ENCODE peak calls at places on chromosomes 12 and 14, in seven cellular contexts. J is osteoblast, F is colonic mucosa, T is PC-3, W is psoas muscle, R is GM12878, N is brain microvascular endothelial cell. Q is an unnamed sample.

GRCh38 chr12:47811581-47812484 is 7.9 kb downstream of the HDAC7 start:
- DNase-seq in J (peak; percentile 95), T (no peak), W (peak; percentile 83), R (no peak), F (no peak), N (peak; percentile 67), Q (no peak)

GRCh38 chr12:110906088-110906487 is 14.3 kb downstream of the MYL2 start:
- DNase-seq in T (peak; percentile 24), J (peak; percentile 11), R (peak; percentile 51), W (no peak), N (no peak), F (no peak), Q (no peak)

GRCh38 chr12:86193931-86194330 is 62.3 kb downstream of the MGAT4C start:
- DNase-seq in T (peak; percentile 43), N (no peak), J (no peak), W (no peak), R (no peak), F (no peak), Q (no peak)

GRCh38 chr12:12776261-12776660 is 9.2 kb upstream of the APOLD1 start:
- DNase-seq in W (no peak), J (no peak), F (peak; percentile 71), T (peak; percentile 72), N (no peak), R (no peak), Q (no peak)

GRCh38 chr14:101475468-101476257 is 85.6 kb upstream of the DIO3 start:
- DNase-seq in N (peak; percentile 26), R (no peak), J (peak; percentile 98), W (no peak), F (peak; percentile 29), T (peak; percentile 88), Q (peak; percentile 40)

GRCh38 chr12:112858776-112859175 is 48.0 kb upstream of the OAS1 start:
- DNase-seq in F (no peak), T (peak; percentile 52), J (no peak), N (no peak), W (no peak), R (no peak), Q (no peak)

GRCh38 chr14:26191123-26191522 is 406.7 kb downstream of the NOVA1 start:
- DNase-seq in R (no peak), F (no peak), W (no peak), T (peak; percentile 25), N (no peak), J (no peak), Q (no peak)

GRCh38 chr12:77746108-77746507 is 84.6 kb upstream of the NAV3 start:
- DNase-seq in F (no peak), N (peak; percentile 41), R (peak; percentile 83), T (no peak), J (no peak), W (no peak), Q (no peak)

GRCh38 chr12:92784356-92784755 is 81.6 kb downstream of the PLEKHG7 start:
- DNase-seq in W (no peak), N (no peak), J (no peak), T (no peak), F (no peak), R (no peak), Q (no peak)

GRCh38 chr12:98656289-98657101 is 11.4 kb downstream of the APAF1 start:
- DNase-seq in R (no peak), N (no peak), W (no peak), J (peak; percentile 59), F (no peak), T (no peak), Q (no peak)

GRCh38 chr14:64673329-64673728 is 30.9 kb upstream of the PLEKHG3 start:
- DNase-seq in T (no peak), J (no peak), W (no peak), F (no peak), N (no peak), R (no peak), Q (no peak)

GRCh38 chr14:23034498-23035302 is at the start of gene PSMB5:
- DNase-seq in T (peak; percentile 95), J (peak; percentile 96), F (peak; percentile 91), R (peak; percentile 98), N (peak; percentile 95), W (peak; percentile 94), Q (peak; percentile 89)

DNA sequence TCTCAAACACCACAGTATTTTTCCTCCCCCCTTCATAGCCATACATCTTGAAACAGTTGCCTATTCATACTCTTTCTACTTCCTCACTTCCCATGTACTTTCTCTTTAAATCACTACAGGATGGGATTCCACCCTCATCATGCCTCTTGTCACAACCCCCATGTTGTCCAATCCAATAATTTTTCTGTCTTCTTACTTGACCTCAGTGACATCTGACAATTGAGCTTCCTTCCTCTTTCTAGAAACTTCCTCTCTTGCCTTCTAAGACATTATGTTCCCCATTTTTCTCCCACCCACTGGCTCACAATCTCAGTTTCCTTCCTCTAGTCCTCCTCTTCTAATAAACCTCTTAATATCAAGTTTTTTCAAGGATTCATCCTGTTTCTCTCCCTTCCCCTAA is 5.3 kb downstream of the C2CD5 start:
- DNase-seq in N (no peak), W (no peak), T (no peak), R (no peak), J (no peak), F (no peak), Q (no peak)
- H3K4me3 ChIP-seq in N (no peak overlapping the region), W (no peak overlapping the region), T (no peak overlapping the region), R (no peak overlapping the region), J (no peak overlapping the region), F (no peak overlapping the region), Q (no peak overlapping the region)

GRCh38 chr14:69906201-69906600 is 27.0 kb downstream of the SMOC1 start:
- DNase-seq in W (no peak), J (no peak), F (no peak), N (no peak), T (no peak), R (no peak), Q (no peak)

GRCh38 chr14:69909831-69910550 is 30.8 kb downstream of the SMOC1 start:
- DNase-seq in F (no peak), N (no peak), J (no peak), R (no peak), T (no peak), W (no peak), Q (no peak)

GRCh38 chr14:69916396-69916795 is 37.2 kb downstream of the SMOC1 start:
- DNase-seq in W (no peak), F (no peak), R (no peak), N (no peak), J (no peak), T (no peak), Q (no peak)

GRCh38 chr14:69913686-69914085 is 34.5 kb downstream of the SMOC1 start:
- DNase-seq in N (no peak), W (no peak), T (no peak), R (no peak), J (no peak), F (no peak), Q (no peak)

DNA sequence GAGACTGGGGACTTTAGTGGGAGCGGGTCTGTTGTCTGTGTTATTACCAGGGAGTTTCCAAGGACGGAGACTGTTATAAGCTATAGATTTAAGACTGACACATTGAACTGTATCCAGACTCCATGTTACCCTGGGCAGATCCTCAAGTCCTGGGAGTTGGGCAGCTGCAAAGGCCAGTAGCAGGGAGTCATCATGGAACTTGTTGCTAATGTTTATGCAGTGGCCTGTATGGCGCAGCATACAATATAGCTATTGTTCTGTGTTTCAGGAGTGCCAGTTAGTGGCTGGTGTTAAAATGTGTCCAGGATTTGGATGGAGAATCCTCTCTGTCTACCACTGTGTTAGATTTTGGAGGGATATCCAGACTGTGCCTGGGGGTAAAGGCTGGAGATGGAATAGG is 31.7 kb downstream of the SMOC1 start:
- DNase-seq in F (no peak), N (no peak), R (no peak), T (no peak), W (no peak), J (no peak), Q (no peak)
- H3K27ac ChIP-seq in F (no peak overlapping the region), N (no peak overlapping the region), R (no peak overlapping the region), T (no peak overlapping the region), W (no peak overlapping the region), J (no peak overlapping the region), Q (no peak overlapping the region)

GRCh38 chr14:94180655-94181271 is 6.6 kb downstream of the PPP4R4 start:
- DNase-seq in R (peak; percentile 20), W (no peak), J (no peak), F (no peak), T (peak; percentile 58), N (peak; percentile 15), Q (no peak)
- H3K27me3 ChIP-seq in R (no peaks in the 10 kb centered on the region), W (peaks cover 27% of the 10 kb centered on the region), J (peaks cover 35% of the 10 kb centered on the region), F (peaks cover 13% of the 10 kb centered on the region), T (peaks cover 39% of the 10 kb centered on the region), N (peaks cover 24% of the 10 kb centered on the region), Q (no peaks in the 10 kb centered on the region)

GRCh38 chr12:7089196-7089871 is 2.9 kb downstream of the C1R start:
- DNase-seq in F (no peak), W (peak; percentile 54), N (no peak), J (no peak), T (no peak), R (no peak), Q (no peak)

GRCh38 chr12:7092229-7092985 is at the start of gene C1R:
- DNase-seq in R (no peak), T (peak; percentile 63), N (peak; percentile 57), J (peak; percentile 96), F (peak; percentile 80), W (peak; percentile 89), Q (peak; percentile 86)

GRCh38 chr12:7091660-7092228 is 501 bp downstream of the C1R start:
- DNase-seq in W (peak; percentile 69), R (no peak), N (no peak), J (peak; percentile 62), F (peak; percentile 31), T (no peak), Q (peak; percentile 90)

GRCh38 chr12:7091171-7091570 is 1.1 kb downstream of the C1R start:
- DNase-seq in J (peak; percentile 41), R (no peak), T (no peak), F (no peak), N (no peak), W (peak; percentile 42), Q (no peak)

DNA sequence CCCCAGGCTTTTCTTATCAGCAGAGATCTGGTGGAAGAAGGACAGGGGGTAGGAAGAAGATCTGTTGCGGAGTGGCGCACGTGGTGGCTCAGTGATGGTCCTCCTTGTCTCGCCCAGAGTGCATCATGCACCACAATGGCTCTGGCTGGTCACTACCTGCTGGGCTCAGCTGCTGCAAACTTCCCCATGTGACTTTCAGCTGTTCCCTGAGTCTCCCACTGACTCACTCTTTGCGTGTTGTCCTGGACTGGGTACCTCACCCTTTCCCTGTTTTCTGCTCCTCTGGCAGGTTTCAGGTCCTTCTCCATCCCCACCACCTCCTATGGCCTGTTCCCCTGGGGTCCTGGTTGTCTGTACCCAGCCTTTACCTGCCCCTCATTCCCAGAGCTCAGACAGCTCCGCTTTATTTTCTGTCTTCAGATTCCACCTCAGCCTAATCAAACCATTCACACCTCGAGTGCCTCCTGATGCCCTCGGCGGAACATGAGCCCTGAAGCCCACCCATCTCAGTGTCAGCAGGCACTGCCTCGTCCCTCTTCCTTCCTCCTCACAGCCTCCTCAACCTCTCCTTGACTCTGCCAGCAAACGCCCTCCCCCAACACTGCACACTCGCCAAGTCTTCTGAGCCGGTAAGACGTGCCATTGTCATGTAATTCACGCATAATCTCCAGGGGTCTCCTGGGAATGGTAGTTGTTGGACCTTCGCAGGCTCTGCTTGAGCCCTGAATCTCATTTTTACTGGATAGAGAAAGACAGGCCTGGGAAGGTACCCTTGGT is 1.8 kb downstream of the C1R start:
- DNase-seq in R (no peak), T (no peak), F (no peak), J (peak; percentile 58), W (peak; percentile 47), N (no peak), Q (peak; percentile 41)
- H3K4me3 ChIP-seq in R (no peak overlapping the region), T (no peak overlapping the region), F (peak overlapping the region; percentile 12), J (no peak overlapping the region), W (peak overlapping the region; percentile 65), N (no peak overlapping the region), Q (peak overlapping the region; percentile 81)